ENCODE peak calls at places on chromosomes 16 and 17, in seven cellular contexts. C is heart right ventricle, N is epithelial cell of esophagus, M is NB4, H is kidney epithelial cell, G is lower leg skin, A is Panc1. F is an unnamed sample.
A peak's percentile ranks its signal among the peaks of the same experiment; 100 is the strongest.

GRCh38 chr16:81505011-81505660 is 60.5 kb downstream of the CMIP start:
- DNase-seq in M (peak; percentile 71), C (no peak), G (no peak), N (peak; percentile 92), H (no peak), A (no peak), F (no peak)

GRCh38 chr17:5557485-5557884 is 26.8 kb downstream of the NLRP1 start:
- DNase-seq in C (no peak), A (no peak), H (peak; percentile 45), G (no peak), N (peak; percentile 63), M (no peak), F (peak; percentile 18)

GRCh38 chr17:330993-331701 is 21.5 kb downstream of the RPH3AL start:
- DNase-seq in C (peak; percentile 73), M (no peak), A (no peak), N (no peak), H (no peak), G (no peak), F (no peak)

GRCh38 chr16:14600164-14600563 is 29.9 kb downstream of the PARN start:
- DNase-seq in G (no peak), M (peak; percentile 14), C (no peak), H (no peak), A (peak; percentile 17), N (peak; percentile 36), F (peak; percentile 37)

GRCh38 chr16:78485899-78486221 is 386.4 kb downstream of the WWOX start:
- DNase-seq in C (no peak), A (no peak), H (no peak), M (no peak), G (no peak), N (no peak), F (no peak)

GRCh38 chr17:40485851-40486512 is 15.4 kb downstream of the TNS4 start:
- DNase-seq in H (peak; percentile 99), G (no peak), N (peak; percentile 96), M (peak; percentile 81), C (no peak), A (peak; percentile 51), F (peak; percentile 97)

GRCh38 chr17:14918540-14918939 is 346.6 kb downstream of the PMP22 start:
- DNase-seq in M (no peak), H (no peak), N (no peak), G (no peak), A (no peak), C (no peak), F (no peak)

GRCh38 chr16:88960516-88960915 is 16.5 kb downstream of the CBFA2T3 start:
- DNase-seq in G (no peak), A (no peak), H (no peak), N (no peak), M (no peak), C (no peak), F (no peak)

GRCh38 chr17:19744492-19744891 is 3.6 kb downstream of the ALDH3A1 start:
- DNase-seq in A (no peak), N (no peak), G (no peak), H (no peak), M (peak; percentile 58), C (no peak), F (no peak)

GRCh38 chr16:68889508-68890150 is 46.3 kb downstream of the TANGO6 start:
- DNase-seq in H (no peak), G (no peak), C (no peak), N (no peak), A (no peak), M (no peak), F (no peak)

GRCh38 chr17:14752007-14752406 is 451.1 kb downstream of the HS3ST3B1 start:
- DNase-seq in N (no peak), C (no peak), A (no peak), G (no peak), H (no peak), M (no peak), F (no peak)

GRCh38 chr16:11105038-11105903 is 150.7 kb downstream of the SOCS1 start:
- DNase-seq in A (no peak), H (no peak), C (no peak), N (peak; percentile 86), M (peak; percentile 96), G (no peak), F (peak; percentile 88)

GRCh38 chr16:5361322-5361721 is 263.7 kb upstream of the EEF2KMT start:
- DNase-seq in C (no peak), N (no peak), A (no peak), G (no peak), M (no peak), H (no peak), F (no peak)

GRCh38 chr17:75350706-75351105 is 54.8 kb downstream of the GRB2 start:
- DNase-seq in C (no peak), M (no peak), G (no peak), H (no peak), A (no peak), N (no peak), F (no peak)

GRCh38 chr17:53148058-53148457 is 674.7 kb upstream of the KIF2B start:
- DNase-seq in C (no peak), G (no peak), M (no peak), A (no peak), N (no peak), H (no peak), F (no peak)

GRCh38 chr16:67326472-67327309 is at the start of the genes KCTD19 and LRRC36:
- DNase-seq in H (no peak), A (no peak), G (peak; percentile 92), M (no peak), N (peak; percentile 30), C (peak; percentile 65), F (peak; percentile 5)
- TF ChIP-seq CTCF in H (peak; percentile 57), A (peak; percentile 83), G (no peak), M (no peak), N (peak; percentile 31), C (peak; percentile 48), F (peak; percentile 50)

GRCh38 chr17:77459018-77459755 is 318.4 kb downstream of the SEC14L1 start:
- DNase-seq in H (no peak), M (no peak), N (no peak), G (no peak), C (no peak), A (no peak), F (no peak)

GRCh38 chr17:77462101-77462500 is 321.3 kb downstream of the SEC14L1 start:
- DNase-seq in H (no peak), C (no peak), G (no peak), M (no peak), N (no peak), A (no peak), F (no peak)

GRCh38 chr17:77458202-77459017 is 317.6 kb downstream of the SEC14L1 start:
- DNase-seq in H (no peak), M (no peak), N (no peak), G (no peak), A (no peak), C (no peak), F (no peak)

GRCh38 chr17:77461277-77462057 is 320.7 kb downstream of the SEC14L1 start:
- DNase-seq in N (no peak), G (no peak), A (no peak), M (no peak), C (no peak), H (no peak), F (no peak)

DNA sequence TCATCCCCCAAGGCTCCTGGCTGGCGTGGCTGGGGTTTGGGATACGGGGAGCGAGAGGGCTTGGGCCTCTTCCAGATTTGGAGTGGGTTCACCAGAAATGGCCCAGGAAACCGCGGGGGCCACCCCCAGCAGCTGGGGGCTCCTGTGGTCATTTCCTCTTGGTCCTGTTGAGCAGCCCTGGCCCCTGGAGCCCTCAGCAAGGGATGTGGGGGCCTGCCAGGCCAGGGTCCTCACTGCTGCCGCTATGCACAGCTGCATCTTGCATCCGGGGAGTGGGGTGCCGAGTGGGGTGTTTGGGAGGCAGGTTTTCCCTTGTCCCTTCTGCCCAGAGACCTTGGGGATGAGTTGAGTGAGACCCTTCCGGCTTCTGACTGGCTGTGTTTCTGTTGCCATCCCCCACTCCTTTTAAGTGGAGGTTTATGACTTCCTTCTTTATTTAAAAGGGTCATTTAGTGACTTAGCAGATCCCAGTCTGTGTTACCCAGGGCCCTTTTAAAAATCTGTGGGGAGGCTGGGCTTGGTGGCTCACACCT is 319.8 kb downstream of the SEC14L1 start:
- DNase-seq in H (no peak), A (no peak), N (no peak), M (peak; percentile 86), C (no peak), G (no peak), F (no peak)
- H3K4me3 ChIP-seq in H (no peak overlapping the region), A (no peak overlapping the region), N (no peak overlapping the region), M (peak overlapping the region; percentile 46), C (no peak overlapping the region), G (no peak overlapping the region), F (no peak overlapping the region)

GRCh38 chr16:24073321-24073720 is 182.8 kb upstream of the CACNG3 start:
- DNase-seq in M (no peak), A (no peak), H (no peak), N (no peak), C (no peak), G (no peak), F (no peak)

GRCh38 chr16:24069036-24069590 is 187.0 kb upstream of the CACNG3 start:
- DNase-seq in M (no peak), C (no peak), H (no peak), G (no peak), N (no peak), A (no peak), F (no peak)

GRCh38 chr16:24074574-24074973 is 181.6 kb upstream of the CACNG3 start:
- DNase-seq in A (no peak), G (no peak), H (no peak), C (no peak), M (no peak), N (no peak), F (no peak)

GRCh38 chr16:24071990-24072389 is 184.1 kb upstream of the CACNG3 start:
- DNase-seq in G (no peak), N (no peak), H (no peak), A (no peak), M (no peak), C (no peak), F (no peak)

GRCh38 chr16:24070851-24071250 is 185.3 kb upstream of the CACNG3 start:
- DNase-seq in M (peak; percentile 66), N (peak; percentile 4), C (no peak), G (no peak), H (no peak), A (peak; percentile 17), F (no peak)
- TF ChIP-seq CTCF in M (peak; percentile 78), N (no peak), C (peak; percentile 62), G (no peak), H (peak; percentile 15), A (peak; percentile 84), F (peak; percentile 32)

DNA sequence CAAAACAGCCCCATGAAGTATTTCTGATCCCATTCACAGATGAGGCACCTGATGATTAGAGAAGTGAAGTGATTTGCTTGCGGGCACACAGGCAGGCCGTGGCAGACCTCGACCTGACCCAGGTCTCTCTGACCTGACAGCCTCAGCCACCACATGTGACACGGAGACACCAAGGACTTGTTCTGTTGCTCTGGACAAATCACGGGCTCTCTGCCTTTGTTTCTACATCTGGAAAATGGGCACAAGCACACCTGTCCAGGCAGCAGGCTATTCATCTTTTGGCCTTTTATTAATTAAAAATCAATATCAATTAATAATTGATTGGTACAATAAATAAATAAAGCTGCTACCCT is 3.4 kb downstream of the MAP3K14 start:
- DNase-seq in N (no peak), H (no peak), G (no peak), C (no peak), A (no peak), M (no peak), F (no peak)
- H3K4me3 ChIP-seq in N (no peak overlapping the region), H (no peak overlapping the region), G (no peak overlapping the region), C (no peak overlapping the region), A (peak overlapping the region; percentile 98), M (no peak overlapping the region), F (peak overlapping the region; percentile 96)